ENCODE peak calls at places on chromosomes 3 and 15, in six cellular contexts. One of them, this sample, is unnamed.
A peak's percentile ranks its signal among the peaks of the same experiment; 100 is the strongest.

GRCh38 chr15:26038693-26039092 is 175.6 kb upstream of the ATP10A start:
- DNase-seq in mesenchymal stem cell: no peak
- DNase-seq in astrocyte: no peak
- DNase-seq in neuronal stem cell: no peak
- DNase-seq in HepG2: no peak
- DNase-seq in GM23338: peak; percentile 58
- DNase-seq in this sample: no peak

GRCh38 chr3:156483961-156484787 is 70.7 kb downstream of the SSR3 start:
- DNase-seq in mesenchymal stem cell: peak; percentile 81
- DNase-seq in astrocyte: peak; percentile 92
- DNase-seq in HepG2: no peak
- DNase-seq in neuronal stem cell: no peak
- DNase-seq in GM23338: no peak
- DNase-seq in this sample: peak; percentile 38

GRCh38 chr15:70289191-70289955 is 191.7 kb upstream of the TLE3 start:
- DNase-seq in GM23338: peak; percentile 42
- DNase-seq in mesenchymal stem cell: no peak
- DNase-seq in neuronal stem cell: no peak
- DNase-seq in astrocyte: peak; percentile 81
- DNase-seq in HepG2: no peak
- DNase-seq in this sample: peak; percentile 13

GRCh38 chr3:183641875-183642274 is 6.5 kb downstream of the KLHL24 start:
- DNase-seq in astrocyte: no peak
- DNase-seq in HepG2: no peak
- DNase-seq in neuronal stem cell: no peak
- DNase-seq in mesenchymal stem cell: no peak
- DNase-seq in GM23338: no peak
- DNase-seq in this sample: no peak

GRCh38 chr15:74384566-74385441 is 17.4 kb upstream of the CYP11A1 start:
- DNase-seq in HepG2: no peak
- DNase-seq in GM23338: no peak
- DNase-seq in astrocyte: peak; percentile 74
- DNase-seq in neuronal stem cell: no peak
- DNase-seq in mesenchymal stem cell: no peak
- DNase-seq in this sample: no peak

GRCh38 chr15:77002954-77003912 is 8.3 kb downstream of the PSTPIP1 start:
- DNase-seq in neuronal stem cell: no peak
- DNase-seq in mesenchymal stem cell: no peak
- DNase-seq in astrocyte: no peak
- DNase-seq in HepG2: no peak
- DNase-seq in GM23338: no peak
- DNase-seq in this sample: no peak

GRCh38 chr3:174051191-174051590 is 653.6 kb downstream of the NLGN1 start:
- DNase-seq in mesenchymal stem cell: no peak
- DNase-seq in astrocyte: no peak
- DNase-seq in HepG2: no peak
- DNase-seq in GM23338: peak; percentile 8
- DNase-seq in neuronal stem cell: no peak
- DNase-seq in this sample: no peak

GRCh38 chr3:160296591-160296990 is 71.4 kb downstream of the C3orf80 start:
- DNase-seq in astrocyte: peak; percentile 10
- DNase-seq in HepG2: no peak
- DNase-seq in mesenchymal stem cell: peak; percentile 72
- DNase-seq in neuronal stem cell: no peak
- DNase-seq in GM23338: no peak
- DNase-seq in this sample: no peak

GRCh38 chr3:159114582-159114981 is 312.7 kb downstream of the MFSD1 start:
- DNase-seq in HepG2: no peak
- DNase-seq in mesenchymal stem cell: no peak
- DNase-seq in neuronal stem cell: no peak
- DNase-seq in GM23338: no peak
- DNase-seq in astrocyte: no peak
- DNase-seq in this sample: no peak

GRCh38 chr3:98630416-98630815 is 37.0 kb upstream of the CPOX start:
- DNase-seq in GM23338: no peak
- DNase-seq in mesenchymal stem cell: no peak
- DNase-seq in HepG2: no peak
- DNase-seq in neuronal stem cell: no peak
- DNase-seq in astrocyte: no peak
- DNase-seq in this sample: no peak

GRCh38 chr15:75109731-75110130 is 86.3 kb downstream of the PPCDC start:
- DNase-seq in neuronal stem cell: no peak
- DNase-seq in GM23338: no peak
- DNase-seq in HepG2: no peak
- DNase-seq in mesenchymal stem cell: no peak
- DNase-seq in astrocyte: no peak
- DNase-seq in this sample: no peak

GRCh38 chr3:14428087-14429067 is 26.0 kb downstream of the SLC6A6 start:
- DNase-seq in GM23338: no peak
- DNase-seq in neuronal stem cell: no peak
- DNase-seq in astrocyte: no peak
- DNase-seq in HepG2: no peak
- DNase-seq in mesenchymal stem cell: no peak
- DNase-seq in this sample: no peak

GRCh38 chr3:88005066-88005465 is 53.7 kb downstream of the CGGBP1 start:
- DNase-seq in mesenchymal stem cell: peak; percentile 28
- DNase-seq in astrocyte: peak; percentile 33
- DNase-seq in neuronal stem cell: no peak
- DNase-seq in GM23338: peak; percentile 56
- DNase-seq in HepG2: no peak
- DNase-seq in this sample: no peak

GRCh38 chr3:188465311-188465710 is 311.4 kb downstream of the LPP start:
- DNase-seq in neuronal stem cell: peak; percentile 6
- DNase-seq in astrocyte: peak; percentile 67
- DNase-seq in HepG2: no peak
- DNase-seq in GM23338: no peak
- DNase-seq in mesenchymal stem cell: peak; percentile 62
- DNase-seq in this sample: no peak

GRCh38 chr3:150147776-150148175 is 177.1 kb upstream of the PFN2 start:
- DNase-seq in astrocyte: peak; percentile 69
- DNase-seq in neuronal stem cell: no peak
- DNase-seq in GM23338: no peak
- DNase-seq in mesenchymal stem cell: peak; percentile 85
- DNase-seq in HepG2: no peak
- DNase-seq in this sample: peak; percentile 16

GRCh38 chr15:68204776-68205557 is at the start of gene CALML4:
- DNase-seq in astrocyte: peak; percentile 23
- DNase-seq in mesenchymal stem cell: no peak
- DNase-seq in HepG2: peak; percentile 74
- DNase-seq in neuronal stem cell: no peak
- DNase-seq in GM23338: peak; percentile 42
- DNase-seq in this sample: peak; percentile 89

GRCh38 chr15:41417812-41418211 is 917 bp downstream of the RTF1 start:
- DNase-seq in HepG2: no peak
- DNase-seq in neuronal stem cell: peak; percentile 14
- DNase-seq in astrocyte: no peak
- DNase-seq in GM23338: peak; percentile 32
- DNase-seq in mesenchymal stem cell: no peak
- DNase-seq in this sample: peak; percentile 24

GRCh38 chr15:85003593-85004312 is 22.1 kb downstream of the PDE8A start:
- DNase-seq in neuronal stem cell: no peak
- DNase-seq in astrocyte: no peak
- DNase-seq in mesenchymal stem cell: no peak
- DNase-seq in HepG2: no peak
- DNase-seq in GM23338: no peak
- DNase-seq in this sample: no peak

GRCh38 chr3:50356553-50356952 is 2.8 kb downstream of the TMEM115 start:
- DNase-seq in astrocyte: no peak
- DNase-seq in HepG2: no peak
- DNase-seq in GM23338: no peak
- DNase-seq in mesenchymal stem cell: no peak
- DNase-seq in neuronal stem cell: no peak
- DNase-seq in this sample: peak; percentile 51

GRCh38 chr3:53696401-53697172 is 149.6 kb downstream of the CHDH start:
- DNase-seq in HepG2: no peak
- DNase-seq in astrocyte: no peak
- DNase-seq in neuronal stem cell: no peak
- DNase-seq in mesenchymal stem cell: peak; percentile 1
- DNase-seq in GM23338: no peak
- DNase-seq in this sample: peak; percentile 22

DNA sequence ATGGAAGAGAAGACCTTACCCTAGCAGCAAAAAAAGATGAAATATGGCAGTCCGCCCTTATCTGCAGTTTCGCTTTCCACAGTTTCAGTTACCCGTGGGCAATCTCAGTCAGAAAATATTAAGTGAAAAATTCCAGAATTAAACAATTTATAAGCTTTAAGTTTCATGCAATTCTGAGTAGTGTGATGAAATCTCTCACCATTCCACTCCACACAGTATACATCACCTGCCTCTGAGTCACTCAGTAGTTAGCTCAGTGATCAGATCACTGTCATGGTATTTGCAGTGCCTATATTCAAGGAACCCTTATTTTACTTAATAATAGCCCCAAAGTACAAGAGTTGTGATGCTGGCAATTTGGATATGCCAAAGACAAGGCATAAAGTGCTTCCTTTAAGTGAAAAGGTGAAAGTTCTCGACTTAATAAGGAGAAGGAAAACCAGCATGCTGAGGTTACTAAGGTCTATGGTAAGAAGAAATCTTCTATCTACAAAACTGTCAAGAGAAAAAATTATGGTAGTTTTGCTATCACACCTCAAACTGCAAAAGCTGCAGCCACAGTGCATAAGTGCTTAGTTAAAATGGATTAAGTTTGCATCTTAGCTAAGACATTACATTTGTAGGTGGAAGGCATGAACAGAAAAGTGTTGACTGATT is 48.1 kb downstream of the HSPBAP1 start:
- DNase-seq in GM23338: no peak
- DNase-seq in mesenchymal stem cell: peak; percentile 67
- DNase-seq in HepG2: no peak
- DNase-seq in neuronal stem cell: no peak
- DNase-seq in astrocyte: peak; percentile 40
- DNase-seq in this sample: peak; percentile 43
- H3K4me2 ChIP-seq in GM23338: no peak overlapping the region
- H3K4me2 ChIP-seq in mesenchymal stem cell: no peak overlapping the region
- H3K4me2 ChIP-seq in HepG2: no peak overlapping the region
- H3K4me2 ChIP-seq in neuronal stem cell: no peak overlapping the region
- H3K4me2 ChIP-seq in astrocyte: no peak overlapping the region
- H3K4me2 ChIP-seq in this sample: no peak overlapping the region

DNA sequence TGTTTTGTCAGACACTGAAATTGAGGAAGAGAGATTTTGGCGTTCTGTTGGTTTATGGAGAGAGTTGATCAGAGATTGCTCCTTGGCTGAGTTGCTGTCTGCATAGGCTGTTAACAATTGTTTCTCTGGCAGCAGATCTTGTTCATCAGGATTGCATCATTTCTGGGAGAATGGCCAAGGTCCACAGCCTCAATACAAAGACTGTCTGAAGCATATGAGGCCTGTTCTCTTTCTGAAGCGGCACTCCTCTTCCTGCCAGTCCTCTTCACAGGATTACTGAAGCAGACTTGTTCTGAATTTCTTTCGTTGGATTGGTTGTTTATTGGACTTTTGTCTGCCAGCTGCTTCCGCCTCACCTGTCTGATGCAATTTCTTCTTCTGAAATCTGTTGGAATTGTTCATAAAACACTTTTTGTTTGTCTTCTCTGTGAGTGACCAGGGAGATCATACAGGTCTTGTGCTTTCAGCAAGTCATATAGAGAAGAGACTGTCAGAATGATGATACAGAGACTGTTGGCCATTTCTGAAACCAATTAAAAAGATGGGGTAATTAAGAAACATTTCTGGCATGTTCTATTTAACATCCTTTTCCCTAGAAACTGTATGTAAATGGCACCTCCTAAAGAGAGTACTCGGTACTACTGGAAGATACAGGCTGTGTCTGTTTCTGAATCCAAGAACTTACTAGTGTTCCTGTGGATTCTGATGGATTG is 25.5 kb downstream of the SETD5 start:
- DNase-seq in astrocyte: peak; percentile 95
- DNase-seq in mesenchymal stem cell: peak; percentile 96
- DNase-seq in HepG2: peak; percentile 98
- DNase-seq in GM23338: peak; percentile 75
- DNase-seq in neuronal stem cell: peak; percentile 49
- DNase-seq in this sample: peak; percentile 90
- H3K4me3 ChIP-seq in astrocyte: peak overlapping the region; percentile 1
- H3K4me3 ChIP-seq in mesenchymal stem cell: peak overlapping the region; percentile 31
- H3K4me3 ChIP-seq in HepG2: peak overlapping the region; percentile 15
- H3K4me3 ChIP-seq in GM23338: no peak overlapping the region
- H3K4me3 ChIP-seq in neuronal stem cell: no peak overlapping the region
- H3K4me3 ChIP-seq in this sample: no peak overlapping the region

GRCh38 chr3:5010706-5011554 is 31.7 kb downstream of the BHLHE40 start:
- DNase-seq in GM23338: no peak
- DNase-seq in astrocyte: no peak
- DNase-seq in HepG2: no peak
- DNase-seq in mesenchymal stem cell: no peak
- DNase-seq in neuronal stem cell: no peak
- DNase-seq in this sample: no peak
- H2AFZ ChIP-seq in GM23338: no peak overlapping the region
- H2AFZ ChIP-seq in astrocyte: no peak overlapping the region
- H2AFZ ChIP-seq in HepG2: no peak overlapping the region
- H2AFZ ChIP-seq in mesenchymal stem cell: no peak overlapping the region
- H2AFZ ChIP-seq in neuronal stem cell: no peak overlapping the region
- H2AFZ ChIP-seq in this sample: no peak overlapping the region

DNA sequence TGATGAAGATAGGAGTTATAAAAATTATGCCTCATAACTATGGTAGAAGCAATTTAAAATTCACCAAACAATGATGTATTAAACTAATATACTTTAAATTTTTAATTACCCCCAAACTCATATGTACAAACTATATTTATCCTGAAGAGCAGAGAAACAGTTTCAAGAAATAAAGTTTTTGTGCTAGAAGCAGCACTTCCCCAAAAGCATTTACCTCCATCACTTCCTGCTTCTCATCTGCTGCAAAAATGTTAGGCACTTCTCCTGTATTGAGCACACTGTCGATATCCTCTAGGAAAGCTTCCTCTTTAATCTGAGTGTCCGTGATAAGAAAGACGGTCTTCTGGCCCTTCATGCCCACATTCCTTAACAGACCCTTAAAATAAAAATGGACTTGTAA is 101.5 kb upstream of the ASB14 start:
- DNase-seq in mesenchymal stem cell: no peak
- DNase-seq in GM23338: no peak
- DNase-seq in HepG2: no peak
- DNase-seq in neuronal stem cell: no peak
- DNase-seq in astrocyte: no peak
- DNase-seq in this sample: no peak
- H3K4me2 ChIP-seq in mesenchymal stem cell: no peak overlapping the region
- H3K4me2 ChIP-seq in GM23338: no peak overlapping the region
- H3K4me2 ChIP-seq in HepG2: no peak overlapping the region
- H3K4me2 ChIP-seq in neuronal stem cell: no peak overlapping the region
- H3K4me2 ChIP-seq in astrocyte: no peak overlapping the region
- H3K4me2 ChIP-seq in this sample: no peak overlapping the region

GRCh38 chr15:48374472-48374871 is 43.2 kb downstream of the DUT start:
- DNase-seq in astrocyte: peak; percentile 81
- DNase-seq in mesenchymal stem cell: no peak
- DNase-seq in HepG2: no peak
- DNase-seq in GM23338: no peak
- DNase-seq in neuronal stem cell: no peak
- DNase-seq in this sample: no peak
- H3K4me3 ChIP-seq in astrocyte: no peak overlapping the region
- H3K4me3 ChIP-seq in mesenchymal stem cell: peak overlapping the region; percentile 10
- H3K4me3 ChIP-seq in HepG2: no peak overlapping the region
- H3K4me3 ChIP-seq in GM23338: no peak overlapping the region
- H3K4me3 ChIP-seq in neuronal stem cell: no peak overlapping the region
- H3K4me3 ChIP-seq in this sample: no peak overlapping the region

This sample was measured in hepatocyte.